ENCODE peak calls at places on chromosomes 12 and 14, in six cellular contexts. L is Panc1, M is A549, C is HL-60, J is K562, F is HCT116. T is an unnamed sample.

GRCh38 chr14:38339704-38340103 is 83.8 kb upstream of the CLEC14A start:
- DNase-seq in F (no peak), J (no peak), C (no peak), M (no peak), L (no peak), T (no peak)

GRCh38 chr12:130031041-130031440 is 127.2 kb upstream of the TMEM132D start:
- DNase-seq in M (no peak), F (no peak), C (no peak), J (no peak), L (no peak), T (no peak)

GRCh38 chr12:52081263-52081733 is 1.8 kb downstream of the SMIM41 start:
- DNase-seq in L (no peak), F (no peak), M (no peak), J (no peak), C (peak; percentile 71), T (no peak)

GRCh38 chr12:13209279-13210021 is 12.9 kb downstream of the EMP1 start:
- DNase-seq in F (no peak), C (no peak), M (no peak), J (no peak), L (no peak), T (no peak)

GRCh38 chr12:82120901-82121300 is 237.3 kb downstream of the CCDC59 start:
- DNase-seq in F (no peak), J (no peak), L (no peak), M (no peak), C (no peak), T (no peak)

GRCh38 chr12:120940799-120941198 is 36.6 kb upstream of the SPPL3 start:
- DNase-seq in L (no peak), J (no peak), F (no peak), C (peak; percentile 65), M (peak; percentile 29), T (no peak)

GRCh38 chr12:51395283-51396230 is 4.4 kb upstream of the GALNT6 start:
- DNase-seq in M (no peak), J (peak; percentile 81), F (no peak), C (no peak), L (no peak), T (no peak)

GRCh38 chr14:100032749-100033148 is 32.5 kb upstream of the EVL start:
- DNase-seq in F (no peak), M (no peak), J (no peak), L (no peak), C (no peak), T (no peak)

GRCh38 chr14:91063119-91063518 is 2.7 kb upstream of the RPS6KA5 start:
- DNase-seq in M (peak; percentile 29), J (peak; percentile 31), C (peak; percentile 86), F (no peak), L (no peak), T (no peak)

GRCh38 chr12:2894961-2895360 is 4.3 kb downstream of the TULP3 start:
- DNase-seq in C (no peak), J (no peak), M (no peak), L (no peak), F (no peak), T (peak; percentile 17)

GRCh38 chr12:39443704-39444234 is 849 bp upstream of the KIF21A start:
- DNase-seq in L (no peak), J (no peak), C (no peak), M (no peak), F (no peak), T (no peak)

GRCh38 chr12:60684988-60685655 is 1089.3 kb downstream of the SLC16A7 start:
- DNase-seq in C (no peak), F (no peak), L (no peak), J (peak; percentile 0), M (no peak), T (peak; percentile 44)

GRCh38 chr12:119069029-119069731 is 87.8 kb downstream of the SRRM4 start:
- DNase-seq in L (no peak), J (no peak), F (no peak), C (no peak), M (no peak), T (peak; percentile 14)

GRCh38 chr12:101491325-101491724 is 16.2 kb downstream of the SPIC start:
- DNase-seq in J (no peak), L (no peak), M (no peak), C (no peak), F (no peak), T (no peak)

GRCh38 chr12:68331500-68331868 is 678 bp downstream of the MDM1 start:
- DNase-seq in M (no peak), J (peak; percentile 55), C (no peak), L (no peak), F (no peak), T (no peak)

GRCh38 chr14:94540031-94540794 is 21.0 kb upstream of the SERPINA4 start:
- DNase-seq in M (peak; percentile 27), J (peak; percentile 0), C (no peak), F (no peak), L (no peak), T (no peak)

GRCh38 chr14:76827696-76828301 is 1.6 kb downstream of the LRRC74A start:
- DNase-seq in L (no peak), F (no peak), J (no peak), C (no peak), M (no peak), T (peak; percentile 18)

GRCh38 chr14:77028384-77029246 is at the start of gene IRF2BPL:
- DNase-seq in L (no peak), F (peak; percentile 91), M (peak; percentile 99), J (peak; percentile 95), C (peak; percentile 89), T (peak; percentile 97)

GRCh38 chr12:3003593-3003992 is 44.4 kb downstream of the TEAD4 start:
- DNase-seq in C (no peak), M (no peak), J (no peak), L (no peak), F (no peak), T (peak; percentile 39)

GRCh38 chr12:57465747-57466505 is 6.3 kb downstream of the GLI1 start:
- DNase-seq in J (no peak), C (no peak), M (no peak), L (no peak), F (no peak), T (no peak)

GRCh38 chr12:57467212-57467874 is 7.8 kb downstream of the GLI1 start:
- DNase-seq in L (no peak), M (no peak), C (no peak), J (no peak), F (no peak), T (no peak)

GRCh38 chr12:57462307-57463253 is 3.0 kb downstream of the GLI1 start:
- DNase-seq in F (peak; percentile 93), M (peak; percentile 96), J (peak; percentile 95), C (peak; percentile 92), L (peak; percentile 94), T (peak; percentile 94)

GRCh38 chr12:57464569-57464968 is 5.0 kb downstream of the GLI1 start:
- DNase-seq in F (no peak), J (no peak), M (no peak), L (no peak), C (no peak), T (no peak)

DNA sequence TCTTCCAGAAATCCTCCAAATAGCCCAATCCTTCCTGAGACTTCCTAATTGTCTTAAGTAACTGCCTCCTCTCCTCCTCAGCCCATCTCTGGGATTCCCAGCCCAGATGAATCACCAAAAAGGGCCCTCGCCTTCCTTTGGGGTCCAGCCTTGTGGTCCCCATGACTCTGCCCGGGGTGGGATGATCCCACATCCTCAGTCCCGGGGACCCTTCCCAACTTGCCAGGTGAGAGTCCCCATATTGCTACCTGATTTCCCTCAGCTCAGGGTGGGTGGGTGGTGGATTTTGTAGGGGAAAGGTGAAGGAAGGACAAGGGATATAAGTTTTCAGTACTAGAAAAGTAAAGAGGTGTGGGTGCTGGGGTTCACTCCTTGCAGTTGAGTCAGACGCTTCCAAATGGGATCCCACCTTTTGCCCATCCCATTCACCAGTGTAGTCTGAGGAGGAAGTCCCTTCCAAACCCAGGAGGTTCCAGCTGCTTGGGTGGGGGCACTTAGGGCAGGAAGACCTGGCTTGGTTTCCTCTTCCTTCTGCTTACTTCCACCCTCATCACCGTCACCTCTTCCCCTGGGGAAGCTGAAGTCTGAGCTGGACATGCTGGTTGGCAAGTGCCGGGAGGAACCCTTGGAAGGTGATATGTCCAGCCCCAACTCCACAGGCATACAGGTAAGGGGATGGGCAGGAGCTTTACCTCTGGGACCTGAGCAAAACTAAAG is 5.6 kb downstream of the GLI1 start:
- DNase-seq in J (no peak), F (no peak), C (no peak), M (no peak), L (no peak), T (no peak)
- TF ChIP-seq REST in J (no peak), F (no peak), C (no peak), M (no peak), L (no peak), T (no peak)

GRCh38 chr12:109967383-109968031 is 28.7 kb downstream of the GIT2 start:
- DNase-seq in F (no peak), M (no peak), C (no peak), J (no peak), L (no peak), T (peak; percentile 18)
- H3K27ac ChIP-seq in F (peak overlapping the region; percentile 8), M (no peak overlapping the region), C (no peak overlapping the region), J (no peak overlapping the region), L (no peak overlapping the region), T (no peak overlapping the region)

DNA sequence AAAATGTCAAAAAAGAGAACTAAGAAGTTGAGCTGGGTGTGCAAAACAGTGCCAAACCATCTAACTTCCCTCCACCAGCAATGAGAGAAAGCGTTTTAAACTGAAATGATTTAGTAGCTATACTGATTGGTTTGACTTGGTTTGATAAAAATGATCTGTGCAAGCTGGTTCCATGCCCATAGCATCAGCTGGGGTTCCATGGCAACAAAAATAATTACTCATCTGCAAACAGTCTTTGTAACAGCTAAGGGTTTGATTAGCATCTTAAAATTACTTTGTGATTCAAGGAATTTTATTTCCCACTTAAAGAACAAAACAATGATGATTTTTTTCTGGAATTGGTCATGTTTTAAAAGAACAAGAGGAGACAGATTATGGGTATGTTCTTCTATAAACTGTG is 15.0 kb upstream of the BICD1 start:
- DNase-seq in C (no peak), L (no peak), F (no peak), M (no peak), J (no peak), T (no peak)
- TF ChIP-seq REST in C (no peak), L (no peak), F (no peak), M (no peak), J (no peak), T (no peak)

GRCh38 chr12:89976866-89977265 is 268.2 kb upstream of the ATP2B1 start:
- DNase-seq in J (no peak), M (no peak), C (no peak), F (no peak), L (no peak), T (no peak)
- H3K27ac ChIP-seq in J (no peak overlapping the region), M (no peak overlapping the region), C (no peak overlapping the region), F (no peak overlapping the region), L (no peak overlapping the region), T (no peak overlapping the region)